ENCODE peak calls at places on chromosome 16, in five cellular contexts. J is esophagus muscularis mucosa, H is ovary, S is epithelial cell of proximal tubule, C is AG10803. N is an unnamed sample.

GRCh38 chr16:79598341-79599181 is 2.0 kb downstream of the MAF start:
- DNase-seq in H (peak), J (no peak), S (no peak), C (peak), N (no peak)

GRCh38 chr16:70749681-70750601 is 51.0 kb downstream of the VAC14 start:
- DNase-seq in C (no peak), J (no peak), H (peak), S (no peak), N (no peak)

GRCh38 chr16:4917117-4917516 is 19.8 kb downstream of the PPL start:
- DNase-seq in H (no peak), S (no peak), J (no peak), C (peak), N (peak)

GRCh38 chr16:81688182-81688581 is 90.9 kb upstream of the PLCG2 start:
- DNase-seq in S (no peak), H (no peak), J (no peak), C (no peak), N (no peak)

GRCh38 chr16:23570992-23571632 is 13.6 kb downstream of the UBFD1 start:
- DNase-seq in H (no peak), C (no peak), S (no peak), J (no peak), N (no peak)

GRCh38 chr16:49608801-49609200 is 235.2 kb downstream of the C16orf78 start:
- DNase-seq in S (no peak), C (peak), J (no peak), H (peak), N (peak)

GRCh38 chr16:51149721-51150158 is 1.3 kb downstream of the SALL1 start:
- DNase-seq in C (no peak), S (no peak), J (no peak), H (no peak), N (no peak)

GRCh38 chr16:28101533-28101890 is 38.0 kb upstream of the GSG1L start:
- DNase-seq in C (no peak), S (no peak), J (no peak), H (no peak), N (no peak)

GRCh38 chr16:63876096-63876495 is 1245.8 kb downstream of the CDH11 start:
- DNase-seq in S (no peak), H (no peak), C (peak), J (no peak), N (no peak)

GRCh38 chr16:7508656-7509055 is 176.0 kb downstream of the RBFOX1 start:
- DNase-seq in H (no peak), C (no peak), S (no peak), J (no peak), N (no peak)

GRCh38 chr16:47019563-47019962 is 46.1 kb upstream of the DNAJA2 start:
- DNase-seq in C (no peak), J (no peak), S (no peak), H (no peak), N (no peak)

GRCh38 chr16:47017636-47018035 is 44.2 kb upstream of the DNAJA2 start:
- DNase-seq in H (no peak), S (no peak), C (no peak), J (no peak), N (no peak)

GRCh38 chr16:47016700-47017133 is 43.2 kb upstream of the DNAJA2 start:
- DNase-seq in H (no peak), S (no peak), C (no peak), J (no peak), N (no peak)

GRCh38 chr16:47013910-47014309 is 40.4 kb upstream of the DNAJA2 start:
- DNase-seq in J (no peak), H (no peak), S (no peak), C (no peak), N (no peak)

DNA sequence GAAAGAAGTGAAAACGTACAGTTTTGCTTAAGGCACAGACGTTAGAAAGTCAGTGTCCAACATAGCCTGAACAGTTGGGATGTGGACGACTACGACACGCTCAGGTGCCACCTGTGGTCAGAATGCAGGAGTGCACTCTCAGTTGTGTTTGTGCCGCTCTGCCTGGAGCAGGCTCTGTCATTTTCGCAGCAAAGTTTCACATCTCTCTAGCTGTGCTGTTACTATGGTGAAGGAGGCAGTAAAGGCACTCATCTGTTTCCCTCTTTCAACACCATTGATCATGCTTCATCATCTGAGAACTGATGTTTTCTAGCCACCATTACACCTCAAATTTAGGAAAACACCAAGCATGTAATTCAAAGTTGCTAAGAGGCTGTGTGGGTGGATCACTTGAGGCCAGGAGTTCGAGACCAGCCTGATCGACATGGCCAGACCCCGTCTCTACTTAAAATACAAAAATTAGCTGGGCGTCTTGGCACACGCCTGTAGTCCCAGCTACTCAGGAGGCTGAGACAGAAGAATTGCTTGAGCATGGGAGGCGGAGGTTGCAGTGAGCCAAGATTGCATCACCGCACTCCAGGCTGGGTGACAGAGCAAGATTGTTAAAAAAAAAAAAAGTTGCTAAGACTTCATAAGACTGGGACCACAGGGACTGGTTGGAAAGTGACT is 44.9 kb upstream of the DNAJA2 start:
- DNase-seq in S (peak), H (no peak), J (no peak), C (no peak), N (peak)
- TF ChIP-seq CTCF in S (peak), H (no peak), J (peak), C (peak), N (peak)

GRCh38 chr16:85172465-85173071 is 60.3 kb upstream of the CIBAR2 start:
- DNase-seq in J (no peak), C (peak), S (no peak), H (no peak), N (peak)

GRCh38 chr16:85169333-85170065 is 57.2 kb upstream of the CIBAR2 start:
- DNase-seq in H (no peak), S (no peak), J (no peak), C (peak), N (peak)

GRCh38 chr16:85170066-85171003 is 58.1 kb upstream of the CIBAR2 start:
- DNase-seq in S (no peak), C (no peak), J (no peak), H (no peak), N (no peak)

GRCh38 chr16:85171809-85172464 is 59.7 kb upstream of the CIBAR2 start:
- DNase-seq in C (peak), H (no peak), S (no peak), J (no peak), N (no peak)

GRCh38 chr16:85171004-85171808 is 58.9 kb upstream of the CIBAR2 start:
- DNase-seq in H (no peak), C (no peak), S (no peak), J (no peak), N (no peak)
- H3K4me3 ChIP-seq in H (peak), C (peak), S (no peak), J (peak), N (peak)

GRCh38 chr16:48115299-48115698 is 40.5 kb downstream of the ABCC12 start:
- DNase-seq in S (no peak), H (no peak), J (no peak), C (no peak), N (no peak)

GRCh38 chr16:48112603-48113400 is 43.0 kb downstream of the ABCC12 start:
- DNase-seq in C (no peak), J (no peak), S (no peak), H (no peak), N (no peak)

GRCh38 chr16:48110982-48111381 is 44.8 kb downstream of the ABCC12 start:
- DNase-seq in J (no peak), S (no peak), H (no peak), C (no peak), N (no peak)

GRCh38 chr16:48114410-48114809 is 41.4 kb downstream of the ABCC12 start:
- DNase-seq in C (no peak), J (no peak), S (no peak), H (no peak), N (no peak)

DNA sequence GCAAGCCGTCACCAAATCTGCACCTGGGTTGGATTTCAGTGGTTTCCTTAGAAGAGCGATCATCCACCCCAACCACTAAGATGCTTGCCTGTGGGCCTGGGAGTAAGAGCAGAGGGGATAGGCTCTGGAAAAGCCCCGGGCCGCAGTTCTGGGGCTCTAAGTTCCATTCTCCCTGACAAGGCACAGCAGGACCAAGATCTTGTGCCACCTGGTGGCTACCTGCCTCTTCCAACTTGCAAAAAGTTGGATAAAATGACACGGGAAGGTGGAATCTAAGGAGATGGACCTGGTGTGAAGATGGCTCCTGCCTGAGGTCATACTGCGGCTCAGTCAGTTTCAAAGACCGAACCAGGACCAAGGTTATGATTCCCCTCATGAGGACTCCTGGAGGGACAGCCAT is 42.3 kb downstream of the ABCC12 start:
- DNase-seq in S (no peak), H (no peak), J (no peak), C (no peak), N (no peak)
- TF ChIP-seq CTCF in S (peak), H (no peak), J (no peak), C (no peak), N (peak)

GRCh38 chr16:87443031-87443430 is 49.8 kb downstream of the ZCCHC14 start:
- DNase-seq in J (no peak), C (no peak), S (no peak), H (no peak), N (no peak)
- H3K4me3 ChIP-seq in J (no peak), C (no peak), S (no peak), H (no peak), N (no peak)

GRCh38 chr16:15888072-15888976 is at the start of gene CEP20:
- DNase-seq in J (peak), C (peak), H (peak), S (peak), N (peak)
- TF ChIP-seq CTCF in J (peak), C (no peak), H (peak), S (peak), N (no peak)

GRCh38 chr16:1537138-1537577 is 3.7 kb downstream of the TMEM204 start:
- DNase-seq in H (no peak), C (no peak), J (no peak), S (no peak), N (no peak)

GRCh38 chr16:1533443-1533951 is at the start of gene TMEM204:
- DNase-seq in H (peak), J (no peak), C (peak), S (no peak), N (peak)

GRCh38 chr16:1534021-1535020 is 855 bp downstream of the TMEM204 start:
- DNase-seq in C (peak), S (no peak), H (peak), J (no peak), N (no peak)

GRCh38 chr16:1536601-1537000 is 3.1 kb downstream of the TMEM204 start:
- DNase-seq in H (no peak), J (no peak), C (no peak), S (no peak), N (no peak)

GRCh38 chr16:1535391-1536291 is 2.2 kb downstream of the TMEM204 start:
- DNase-seq in J (no peak), S (no peak), H (no peak), C (peak), N (no peak)
- H3K4me3 ChIP-seq in J (peak), S (no peak), H (peak), C (peak), N (peak)

GRCh38 chr16:57127037-57127763 is 34.8 kb downstream of the CPNE2 start:
- DNase-seq in H (no peak), J (no peak), S (no peak), C (no peak), N (peak)

GRCh38 chr16:57127836-57128235 is 35.5 kb downstream of the CPNE2 start:
- DNase-seq in S (no peak), J (no peak), H (no peak), C (no peak), N (no peak)

GRCh38 chr16:57126412-57126811 is 34.0 kb downstream of the CPNE2 start:
- DNase-seq in C (no peak), J (no peak), S (no peak), H (no peak), N (no peak)

GRCh38 chr16:57130950-57131321 is 38.6 kb downstream of the CPNE2 start:
- DNase-seq in C (no peak), S (no peak), H (no peak), J (no peak), N (no peak)

GRCh38 chr16:57128787-57129389 is 36.5 kb downstream of the CPNE2 start:
- DNase-seq in S (no peak), J (no peak), C (no peak), H (no peak), N (no peak)
- TF ChIP-seq CTCF in S (no peak), J (no peak), C (no peak), H (no peak), N (no peak)

N was measured in foreskin fibroblast.